ENCODE peak calls at places on chromosomes 12 and 14, in seven cellular contexts. D is tibial nerve, T is fibroblast of lung, Z is transverse colon, Q is uterus, V is substantia nigra, C is lung. X is an unnamed sample.

GRCh38 chr12:126347421-126347820 is 1282.2 kb downstream of the AACS start:
- DNase-seq in D (no peak), T (no peak), Z (no peak), Q (no peak), V (no peak), C (no peak), X (no peak)

GRCh38 chr14:33194551-33194950 is 255.9 kb downstream of the NPAS3 start:
- DNase-seq in D (no peak), T (no peak), Z (no peak), Q (no peak), V (no peak), C (no peak), X (no peak)

GRCh38 chr12:78407722-78408121 is 456.9 kb upstream of the SYT1 start:
- DNase-seq in D (no peak), T (no peak), Z (no peak), Q (no peak), V (no peak), C (no peak), X (no peak)

GRCh38 chr14:68241862-68242490 is 422.4 kb downstream of the RAD51B start:
- DNase-seq in D (no peak), T (no peak), Z (no peak), Q (no peak), V (no peak), C (no peak), X (no peak)

GRCh38 chr14:29558516-29558915 is 369.1 kb downstream of the PRKD1 start:
- DNase-seq in D (no peak), T (peak), Z (no peak), Q (no peak), V (no peak), C (no peak), X (no peak)

GRCh38 chr14:100528962-100529560 is 58.2 kb downstream of the BEGAIN start:
- DNase-seq in D (no peak), T (no peak), Z (no peak), Q (no peak), V (no peak), C (no peak), X (no peak)

GRCh38 chr12:92737855-92738850 is 35.4 kb downstream of the PLEKHG7 start:
- DNase-seq in D (no peak), T (no peak), Z (no peak), Q (no peak), V (no peak), C (no peak), X (no peak)

GRCh38 chr14:24673059-24673458 is 39.1 kb upstream of the GZMB start:
- DNase-seq in D (no peak), T (no peak), Z (no peak), Q (no peak), V (no peak), C (no peak), X (no peak)

GRCh38 chr14:72961579-72962335 is 35.5 kb downstream of the DCAF4 start:
- DNase-seq in D (no peak), T (no peak), Z (no peak), Q (no peak), V (no peak), C (no peak), X (no peak)

GRCh38 chr14:66575939-66576338 is 68.0 kb downstream of the GPHN start:
- DNase-seq in D (no peak), T (no peak), Z (no peak), Q (no peak), V (no peak), C (no peak), X (no peak)

GRCh38 chr12:13913371-13913770 is 68.0 kb downstream of the GRIN2B start:
- DNase-seq in D (no peak), T (no peak), Z (no peak), Q (no peak), V (no peak), C (no peak), X (no peak)

GRCh38 chr12:52582489-52582888 is 8.8 kb upstream of the KRT74 start:
- DNase-seq in D (no peak), T (no peak), Z (no peak), Q (no peak), V (no peak), C (no peak), X (no peak)

GRCh38 chr12:52580496-52580895 is 6.9 kb upstream of the KRT74 start:
- DNase-seq in D (no peak), T (no peak), Z (no peak), Q (no peak), V (no peak), C (no peak), X (no peak)

GRCh38 chr12:52579468-52580450 is 6.1 kb upstream of the KRT74 start:
- DNase-seq in D (no peak), T (no peak), Z (no peak), Q (no peak), V (no peak), C (no peak), X (peak)

GRCh38 chr12:52581481-52581880 is 7.8 kb upstream of the KRT74 start:
- DNase-seq in D (no peak), T (no peak), Z (no peak), Q (no peak), V (no peak), C (no peak), X (no peak)

DNA sequence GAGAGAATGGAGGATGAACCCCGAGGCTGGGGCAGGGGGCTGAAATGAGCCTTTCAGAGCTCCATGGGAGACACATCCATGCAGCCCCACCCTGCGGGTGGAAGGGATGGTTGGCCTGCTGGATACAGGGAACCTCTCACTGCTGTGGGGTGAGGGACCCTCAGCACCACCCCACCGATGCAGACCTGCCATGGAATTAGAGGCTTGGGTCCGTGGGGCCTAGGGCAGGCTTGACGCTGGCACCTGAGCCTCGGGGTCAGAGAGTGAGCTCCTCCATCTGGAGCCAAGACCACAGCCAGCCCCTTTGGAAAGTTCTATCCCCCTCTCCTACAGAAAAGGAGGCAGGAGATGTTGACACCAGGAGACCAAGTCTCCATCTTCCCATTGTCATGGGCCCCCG is 7.4 kb upstream of the KRT74 start:
- DNase-seq in D (no peak), T (no peak), Z (no peak), Q (no peak), V (no peak), C (no peak), X (no peak)
- H3K27ac ChIP-seq in D (no peak), T (no peak), Z (no peak), Q (no peak), V (no peak), C (no peak), X (peak)

GRCh38 chr14:59221558-59221957 is 33.1 kb downstream of the DAAM1 start:
- DNase-seq in D (no peak), T (no peak), Z (no peak), Q (no peak), V (no peak), C (no peak), X (no peak)
- H3K27ac ChIP-seq in D (no peak), T (no peak), Z (no peak), Q (no peak), V (no peak), C (no peak), X (peak)

DNA sequence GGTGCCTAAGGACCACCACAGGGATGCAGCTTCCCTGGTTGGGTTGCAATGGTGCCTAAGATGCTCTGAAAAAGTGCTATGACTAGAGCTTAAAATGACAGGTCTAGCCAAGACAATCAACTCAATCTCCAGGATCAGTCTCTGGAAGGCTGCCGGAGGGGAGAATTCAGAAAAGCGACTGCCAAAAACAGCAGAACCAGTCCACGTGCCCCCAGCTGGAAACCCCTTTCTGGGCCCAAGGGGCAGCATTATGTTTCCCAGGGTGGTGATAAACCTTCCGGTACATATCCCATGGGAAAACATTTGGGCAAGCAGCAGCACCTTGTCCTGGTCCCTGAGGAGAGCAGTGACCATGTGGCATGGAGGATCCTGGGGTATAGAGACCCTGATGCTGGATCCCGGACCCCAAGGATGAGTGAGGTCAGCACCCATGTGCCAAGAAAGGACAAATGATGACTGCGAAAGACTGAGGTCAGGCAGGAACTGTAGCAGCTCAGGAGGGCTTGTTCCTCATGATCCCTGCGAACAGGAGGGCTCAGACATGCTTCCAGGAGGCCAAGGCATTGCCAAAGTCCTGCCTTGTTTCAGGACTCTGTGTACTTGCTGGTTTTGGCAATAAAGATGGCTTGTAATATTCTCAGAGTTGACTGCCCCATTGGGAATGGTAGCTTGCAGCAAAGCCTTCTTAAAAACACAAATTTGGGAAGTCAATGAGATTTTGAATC is 49.9 kb upstream of the LTBP2 start:
- DNase-seq in D (peak), T (no peak), Z (no peak), Q (peak), V (no peak), C (no peak), X (no peak)
- H3K27ac ChIP-seq in D (peak), T (no peak), Z (no peak), Q (peak), V (no peak), C (no peak), X (peak)

GRCh38 chr12:109716092-109716479 is 2.5 kb downstream of the FAM222A start:
- DNase-seq in D (no peak), T (no peak), Z (no peak), Q (no peak), V (peak), C (no peak), X (no peak)
- H3K27ac ChIP-seq in D (peak), T (no peak), Z (peak), Q (no peak), V (peak), C (no peak), X (peak)

GRCh38 chr14:91008759-91009409 is 51.6 kb downstream of the RPS6KA5 start:
- DNase-seq in D (no peak), T (peak), Z (no peak), Q (no peak), V (no peak), C (peak), X (no peak)
- H3K27ac ChIP-seq in D (no peak), T (no peak), Z (peak), Q (no peak), V (no peak), C (peak), X (no peak)